ENCODE peak calls at places on chromosome 22, in ten cellular contexts. One of them, this sample, is unnamed.

GRCh38 chr22:47486569-47487312 is 724.3 kb downstream of the TBC1D22A start:
- DNase-seq in lower lobe of right lung: peak; percentile 52
- DNase-seq in activated CD8-positive, alpha-beta T cell treated with anti-CD3 and anti-CD28 coated beads, Interleukin-2, amount 10 ng/mL, durations not matched to agents 7 days and 5 days: no peak
- DNase-seq in mucosa of gallbladder: no peak
- DNase-seq in stimulated activated CD8-positive, alpha-beta memory T cell treated with anti-CD3 and anti-CD28 coated beads, Interleukin-2, amount 100 ng/mL, for 1 hour: no peak
- DNase-seq in anterior cingulate cortex: no peak
- DNase-seq in stimulated activated CD4-positive, alpha-beta T cell treated with anti-CD3 and anti-CD28 coated beads, Interleukin-1b, Interleukin-23, amount 100 ng/mL, for 24 hours: no peak
- DNase-seq in kidney: no peak
- DNase-seq in NCI-H69: no peak
- DNase-seq in M059J: no peak
- DNase-seq in this sample: no peak

GRCh38 chr22:44221710-44222475 is 41.2 kb downstream of the PARVG start:
- DNase-seq in activated CD8-positive, alpha-beta T cell treated with anti-CD3 and anti-CD28 coated beads, Interleukin-2, amount 10 ng/mL, durations not matched to agents 7 days and 5 days: no peak
- DNase-seq in kidney: no peak
- DNase-seq in stimulated activated CD8-positive, alpha-beta memory T cell treated with anti-CD3 and anti-CD28 coated beads, Interleukin-2, amount 100 ng/mL, for 1 hour: no peak
- DNase-seq in NCI-H69: no peak
- DNase-seq in mucosa of gallbladder: no peak
- DNase-seq in M059J: no peak
- DNase-seq in stimulated activated CD4-positive, alpha-beta T cell treated with anti-CD3 and anti-CD28 coated beads, Interleukin-1b, Interleukin-23, amount 100 ng/mL, for 24 hours: no peak
- DNase-seq in anterior cingulate cortex: no peak
- DNase-seq in lower lobe of right lung: no peak
- DNase-seq in this sample: no peak

GRCh38 chr22:22974156-22974555 is 86.5 kb downstream of the IGLL5 start:
- DNase-seq in activated CD8-positive, alpha-beta T cell treated with anti-CD3 and anti-CD28 coated beads, Interleukin-2, amount 10 ng/mL, durations not matched to agents 7 days and 5 days: no peak
- DNase-seq in M059J: no peak
- DNase-seq in lower lobe of right lung: no peak
- DNase-seq in NCI-H69: no peak
- DNase-seq in kidney: no peak
- DNase-seq in stimulated activated CD8-positive, alpha-beta memory T cell treated with anti-CD3 and anti-CD28 coated beads, Interleukin-2, amount 100 ng/mL, for 1 hour: no peak
- DNase-seq in stimulated activated CD4-positive, alpha-beta T cell treated with anti-CD3 and anti-CD28 coated beads, Interleukin-1b, Interleukin-23, amount 100 ng/mL, for 24 hours: no peak
- DNase-seq in anterior cingulate cortex: no peak
- DNase-seq in mucosa of gallbladder: no peak
- DNase-seq in this sample: no peak

GRCh38 chr22:23431337-23432072 is 148.6 kb downstream of the IGLL1 start:
- DNase-seq in activated CD8-positive, alpha-beta T cell treated with anti-CD3 and anti-CD28 coated beads, Interleukin-2, amount 10 ng/mL, durations not matched to agents 7 days and 5 days: no peak
- DNase-seq in anterior cingulate cortex: no peak
- DNase-seq in mucosa of gallbladder: peak; percentile 32
- DNase-seq in stimulated activated CD4-positive, alpha-beta T cell treated with anti-CD3 and anti-CD28 coated beads, Interleukin-1b, Interleukin-23, amount 100 ng/mL, for 24 hours: no peak
- DNase-seq in NCI-H69: peak; percentile 96
- DNase-seq in kidney: no peak
- DNase-seq in M059J: no peak
- DNase-seq in stimulated activated CD8-positive, alpha-beta memory T cell treated with anti-CD3 and anti-CD28 coated beads, Interleukin-2, amount 100 ng/mL, for 1 hour: no peak
- DNase-seq in lower lobe of right lung: no peak
- DNase-seq in this sample: no peak

GRCh38 chr22:31504282-31504681 is 7.9 kb downstream of the SFI1 start:
- DNase-seq in stimulated activated CD8-positive, alpha-beta memory T cell treated with anti-CD3 and anti-CD28 coated beads, Interleukin-2, amount 100 ng/mL, for 1 hour: no peak
- DNase-seq in mucosa of gallbladder: no peak
- DNase-seq in lower lobe of right lung: no peak
- DNase-seq in M059J: peak; percentile 46
- DNase-seq in anterior cingulate cortex: no peak
- DNase-seq in kidney: no peak
- DNase-seq in NCI-H69: no peak
- DNase-seq in activated CD8-positive, alpha-beta T cell treated with anti-CD3 and anti-CD28 coated beads, Interleukin-2, amount 10 ng/mL, durations not matched to agents 7 days and 5 days: no peak
- DNase-seq in stimulated activated CD4-positive, alpha-beta T cell treated with anti-CD3 and anti-CD28 coated beads, Interleukin-1b, Interleukin-23, amount 100 ng/mL, for 24 hours: no peak
- DNase-seq in this sample: no peak

GRCh38 chr22:47123006-47123826 is 360.8 kb downstream of the TBC1D22A start:
- DNase-seq in NCI-H69: no peak
- DNase-seq in M059J: no peak
- DNase-seq in activated CD8-positive, alpha-beta T cell treated with anti-CD3 and anti-CD28 coated beads, Interleukin-2, amount 10 ng/mL, durations not matched to agents 7 days and 5 days: no peak
- DNase-seq in mucosa of gallbladder: no peak
- DNase-seq in stimulated activated CD8-positive, alpha-beta memory T cell treated with anti-CD3 and anti-CD28 coated beads, Interleukin-2, amount 100 ng/mL, for 1 hour: no peak
- DNase-seq in anterior cingulate cortex: no peak
- DNase-seq in lower lobe of right lung: peak; percentile 26
- DNase-seq in stimulated activated CD4-positive, alpha-beta T cell treated with anti-CD3 and anti-CD28 coated beads, Interleukin-1b, Interleukin-23, amount 100 ng/mL, for 24 hours: no peak
- DNase-seq in kidney: no peak
- DNase-seq in this sample: no peak

GRCh38 chr22:44701824-44702478 is at the start of gene PRR5:
- DNase-seq in stimulated activated CD4-positive, alpha-beta T cell treated with anti-CD3 and anti-CD28 coated beads, Interleukin-1b, Interleukin-23, amount 100 ng/mL, for 24 hours: peak; percentile 58
- DNase-seq in NCI-H69: peak; percentile 94
- DNase-seq in stimulated activated CD8-positive, alpha-beta memory T cell treated with anti-CD3 and anti-CD28 coated beads, Interleukin-2, amount 100 ng/mL, for 1 hour: peak; percentile 59
- DNase-seq in mucosa of gallbladder: peak; percentile 83
- DNase-seq in activated CD8-positive, alpha-beta T cell treated with anti-CD3 and anti-CD28 coated beads, Interleukin-2, amount 10 ng/mL, durations not matched to agents 7 days and 5 days: peak; percentile 91
- DNase-seq in kidney: peak; percentile 96
- DNase-seq in lower lobe of right lung: peak; percentile 89
- DNase-seq in anterior cingulate cortex: peak; percentile 20
- DNase-seq in M059J: no peak
- DNase-seq in this sample: no peak

GRCh38 chr22:17121235-17122195 is at the start of gene TMEM121B:
- DNase-seq in stimulated activated CD4-positive, alpha-beta T cell treated with anti-CD3 and anti-CD28 coated beads, Interleukin-1b, Interleukin-23, amount 100 ng/mL, for 24 hours: no peak
- DNase-seq in kidney: peak; percentile 86
- DNase-seq in NCI-H69: peak; percentile 98
- DNase-seq in lower lobe of right lung: peak; percentile 78
- DNase-seq in stimulated activated CD8-positive, alpha-beta memory T cell treated with anti-CD3 and anti-CD28 coated beads, Interleukin-2, amount 100 ng/mL, for 1 hour: no peak
- DNase-seq in anterior cingulate cortex: peak; percentile 28
- DNase-seq in M059J: peak; percentile 49
- DNase-seq in mucosa of gallbladder: peak; percentile 34
- DNase-seq in activated CD8-positive, alpha-beta T cell treated with anti-CD3 and anti-CD28 coated beads, Interleukin-2, amount 10 ng/mL, durations not matched to agents 7 days and 5 days: no peak
- DNase-seq in this sample: no peak

GRCh38 chr22:38570841-38571364 is 920 bp upstream of the DMC1 start:
- DNase-seq in anterior cingulate cortex: peak; percentile 65
- DNase-seq in kidney: peak; percentile 73
- DNase-seq in lower lobe of right lung: peak; percentile 51
- DNase-seq in stimulated activated CD8-positive, alpha-beta memory T cell treated with anti-CD3 and anti-CD28 coated beads, Interleukin-2, amount 100 ng/mL, for 1 hour: no peak
- DNase-seq in activated CD8-positive, alpha-beta T cell treated with anti-CD3 and anti-CD28 coated beads, Interleukin-2, amount 10 ng/mL, durations not matched to agents 7 days and 5 days: peak; percentile 59
- DNase-seq in NCI-H69: peak; percentile 80
- DNase-seq in mucosa of gallbladder: peak; percentile 25
- DNase-seq in M059J: peak; percentile 31
- DNase-seq in stimulated activated CD4-positive, alpha-beta T cell treated with anti-CD3 and anti-CD28 coated beads, Interleukin-1b, Interleukin-23, amount 100 ng/mL, for 24 hours: peak; percentile 10
- DNase-seq in this sample: no peak

This sample was measured in NCI-H1048.